ENCODE peak calls at places on chromosome 21, in six cellular contexts. T is AG09309; B is endothelial cell; L is stimulated activated CD4-positive, alpha-beta T cell treated with anti-CD3 and anti-CD28 coated beads, Interleukin-2, amount 100 ng/mL, for 4 hours; V is breast epithelium; U is stimulated activated CD8-positive, alpha-beta memory T cell treated with anti-CD3 and anti-CD28 coated beads, Interleukin-4, amount 100 ng/mL, for 1 hour. K is an unnamed sample.

GRCh38 chr21:42234026-42234425 is 15.1 kb downstream of the ABCG1 start:
- DNase-seq in T (no peak), B (no peak), L (no peak), V (no peak), U (no peak), K (no peak)

GRCh38 chr21:16841917-16842316 is 670.9 kb upstream of the CXADR start:
- DNase-seq in T (no peak), B (no peak), L (no peak), V (no peak), U (no peak), K (no peak)

GRCh38 chr21:33139084-33139483 is 69.1 kb downstream of the OLIG1 start:
- DNase-seq in T (no peak), B (no peak), L (no peak), V (no peak), U (no peak), K (no peak)

GRCh38 chr21:21163904-21164303 is 165.7 kb downstream of the NCAM2 start:
- DNase-seq in T (peak), B (peak), L (peak), V (no peak), U (no peak), K (peak)

GRCh38 chr21:31660134-31660565 is 657 bp downstream of the SOD1 start:
- DNase-seq in T (no peak), B (peak), L (no peak), V (no peak), U (no peak), K (no peak)

GRCh38 chr21:25997788-25998611 is 172.6 kb downstream of the APP start:
- DNase-seq in T (no peak), B (peak), L (no peak), V (no peak), U (no peak), K (no peak)

GRCh38 chr21:34579411-34579810 is 35.5 kb downstream of the RCAN1 start:
- DNase-seq in T (no peak), B (no peak), L (no peak), V (no peak), U (no peak), K (no peak)

GRCh38 chr21:43811262-43812105 is 22.1 kb downstream of the RRP1 start:
- DNase-seq in T (no peak), B (no peak), L (no peak), V (no peak), U (no peak), K (no peak)

GRCh38 chr21:41521489-41522027 is 13.6 kb upstream of the TMPRSS2 start:
- DNase-seq in T (no peak), B (no peak), L (no peak), V (no peak), U (no peak), K (no peak)

GRCh38 chr21:26850116-26850643 is 5.0 kb upstream of the ADAMTS1 start:
- DNase-seq in T (no peak), B (no peak), L (no peak), V (no peak), U (no peak), K (no peak)

GRCh38 chr21:43571976-43572375 is 87.3 kb downstream of the HSF2BP start:
- DNase-seq in T (no peak), B (no peak), L (no peak), V (no peak), U (no peak), K (no peak)

GRCh38 chr21:21030311-21030710 is 32.1 kb downstream of the NCAM2 start:
- DNase-seq in T (no peak), B (no peak), L (no peak), V (no peak), U (no peak), K (no peak)

K was measured in HEK293T.